ENCODE peak calls at places on chromosomes 13 and 19, in seven cellular contexts. M, K, R, Y, O, F and C are unnamed samples.

GRCh38 chr13:22012676-22013075 is 341.8 kb downstream of the FGF9 start:
- DNase-seq in M (no peak), K (no peak), R (no peak), Y (no peak), O (no peak), F (no peak), C (no peak)

GRCh38 chr19:50562996-50563395 is 5.2 kb downstream of the LRRC4B start:
- DNase-seq in M (no peak), K (no peak), R (no peak), Y (no peak), O (no peak), F (no peak), C (no peak)

GRCh38 chr13:99055286-99056073 is 77.6 kb upstream of the DOCK9 start:
- DNase-seq in M (no peak), K (peak; percentile 37), R (no peak), Y (no peak), O (no peak), F (peak; percentile 41), C (no peak)

GRCh38 chr13:46586766-46587509 is 34.0 kb downstream of the LRCH1 start:
- DNase-seq in M (no peak), K (no peak), R (no peak), Y (no peak), O (no peak), F (no peak), C (no peak)

GRCh38 chr13:44040754-44041100 is 161.0 kb downstream of the LACC1 start:
- DNase-seq in M (no peak), K (no peak), R (no peak), Y (peak; percentile 26), O (no peak), F (no peak), C (no peak)

GRCh38 chr13:37886879-37887278 is 17.3 kb upstream of the TRPC4 start:
- DNase-seq in M (no peak), K (no peak), R (no peak), Y (no peak), O (no peak), F (no peak), C (no peak)

GRCh38 chr19:12792853-12793289 is 1.6 kb downstream of the JUNB start:
- DNase-seq in M (no peak), K (no peak), R (no peak), Y (no peak), O (peak; percentile 47), F (no peak), C (peak; percentile 57)

GRCh38 chr13:94412870-94413269 is 66.6 kb downstream of the DCT start:
- DNase-seq in M (no peak), K (no peak), R (no peak), Y (no peak), O (no peak), F (no peak), C (no peak)

GRCh38 chr19:17522988-17523872 is 11.8 kb downstream of the PGLS start:
- DNase-seq in M (no peak), K (no peak), R (no peak), Y (no peak), O (no peak), F (peak; percentile 97), C (peak; percentile 58)

GRCh38 chr13:78326608-78327007 is 276.7 kb downstream of the POU4F1 start:
- DNase-seq in M (no peak), K (no peak), R (no peak), Y (peak; percentile 23), O (no peak), F (no peak), C (no peak)

GRCh38 chr13:107361666-107362065 is 793.7 kb upstream of the ARGLU1 start:
- DNase-seq in M (no peak), K (no peak), R (no peak), Y (peak; percentile 50), O (no peak), F (no peak), C (no peak)

GRCh38 chr13:111437856-111438547 is 117.6 kb downstream of the TEX29 start:
- DNase-seq in M (no peak), K (no peak), R (no peak), Y (no peak), O (no peak), F (no peak), C (no peak)

GRCh38 chr13:113044431-113045114 is 61.0 kb upstream of the F7 start:
- DNase-seq in M (no peak), K (no peak), R (no peak), Y (no peak), O (no peak), F (no peak), C (no peak)

GRCh38 chr19:4038661-4039096 is 28.0 kb downstream of the ZBTB7A start:
- DNase-seq in M (no peak), K (no peak), R (no peak), Y (no peak), O (no peak), F (no peak), C (peak; percentile 53)

GRCh38 chr19:51971624-51972023 is 15.0 kb downstream of the ZNF350 start:
- DNase-seq in M (no peak), K (no peak), R (no peak), Y (peak; percentile 24), O (no peak), F (peak; percentile 50), C (peak; percentile 14)

GRCh38 chr13:84352946-84353345 is 470.7 kb upstream of the SLITRK1 start:
- DNase-seq in M (no peak), K (no peak), R (no peak), Y (no peak), O (no peak), F (no peak), C (no peak)

GRCh38 chr13:65585346-65585745 is 1644.8 kb downstream of the PCDH9 start:
- DNase-seq in M (no peak), K (peak; percentile 42), R (no peak), Y (no peak), O (no peak), F (no peak), C (no peak)

GRCh38 chr19:21117041-21117907 is 24.6 kb upstream of the ZNF431 start:
- DNase-seq in M (no peak), K (no peak), R (peak; percentile 27), Y (no peak), O (no peak), F (no peak), C (no peak)

GRCh38 chr13:46861959-46862358 is 34.9 kb downstream of the HTR2A start:
- DNase-seq in M (no peak), K (no peak), R (no peak), Y (no peak), O (no peak), F (no peak), C (no peak)

GRCh38 chr19:8511573-8512101 is 2.3 kb downstream of the ZNF414 start:
- DNase-seq in M (no peak), K (no peak), R (no peak), Y (no peak), O (no peak), F (no peak), C (peak; percentile 40)

GRCh38 chr19:10565567-10566407 is at the start of gene KRI1:
- DNase-seq in M (peak; percentile 99), K (peak; percentile 97), R (peak; percentile 96), Y (peak; percentile 98), O (peak; percentile 98), F (peak; percentile 100), C (peak; percentile 99)

GRCh38 chr19:10566408-10566657 is 523 bp upstream of the KRI1 start:
- DNase-seq in M (no peak), K (no peak), R (no peak), Y (no peak), O (no peak), F (no peak), C (no peak)

GRCh38 chr19:10566658-10567410 is 1.0 kb upstream of the KRI1 start:
- DNase-seq in M (no peak), K (no peak), R (no peak), Y (no peak), O (no peak), F (peak; percentile 59), C (peak; percentile 52)

GRCh38 chr19:10562609-10563008 is 3.2 kb downstream of the KRI1 start:
- DNase-seq in M (no peak), K (no peak), R (no peak), Y (no peak), O (no peak), F (no peak), C (no peak)

GRCh38 chr19:10565028-10565566 is 713 bp downstream of the KRI1 start:
- DNase-seq in M (no peak), K (peak; percentile 53), R (peak; percentile 24), Y (peak; percentile 32), O (peak; percentile 37), F (peak; percentile 79), C (peak; percentile 51)
- TF ChIP-seq CTCF in M (no peak), K (peak; percentile 14), R (peak; percentile 57), Y (peak; percentile 24), O (no peak), F (peak; percentile 71), C (no peak)

GRCh38 chr13:102571075-102571474 is 25.7 kb upstream of the TPP2 start:
- DNase-seq in M (no peak), K (peak; percentile 46), R (no peak), Y (no peak), O (no peak), F (no peak), C (no peak)
- TF ChIP-seq CTCF in M (peak; percentile 41), K (peak; percentile 47), R (peak; percentile 18), Y (no peak), O (no peak), F (peak; percentile 20), C (no peak)

DNA sequence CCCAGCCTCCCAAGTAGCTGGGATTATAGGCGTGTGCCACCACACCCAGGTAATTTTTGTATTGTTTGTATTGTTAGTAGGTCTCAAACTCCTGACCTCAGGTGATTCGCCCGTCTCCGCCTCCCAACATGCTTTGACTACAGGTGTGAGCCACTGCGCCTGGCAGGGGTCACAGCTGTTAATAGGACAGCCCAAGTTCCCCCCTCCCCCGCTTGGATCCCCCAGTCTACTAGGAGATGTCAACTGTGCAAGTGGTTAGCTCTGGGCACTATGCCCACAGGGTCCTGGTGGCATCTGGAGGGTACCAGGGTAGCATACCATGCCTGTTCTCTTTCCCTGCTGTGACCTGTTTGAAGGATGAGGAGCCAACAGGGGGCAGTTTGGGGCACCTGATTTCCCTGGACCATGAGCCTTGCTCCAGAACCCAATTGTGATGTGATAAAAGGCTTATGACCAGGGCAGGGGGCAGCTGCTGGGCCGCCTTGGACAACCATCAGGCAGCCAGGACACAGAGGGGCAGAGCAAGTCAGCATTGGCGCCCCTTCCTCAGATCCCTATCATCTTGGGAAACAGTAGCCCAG is at the start of gene TSPAN16:
- DNase-seq in M (no peak), K (no peak), R (no peak), Y (no peak), O (no peak), F (no peak), C (peak; percentile 46)
- TF ChIP-seq CTCF in M (no peak), K (peak; percentile 34), R (peak; percentile 9), Y (peak; percentile 9), O (no peak), F (no peak), C (no peak)

DNA sequence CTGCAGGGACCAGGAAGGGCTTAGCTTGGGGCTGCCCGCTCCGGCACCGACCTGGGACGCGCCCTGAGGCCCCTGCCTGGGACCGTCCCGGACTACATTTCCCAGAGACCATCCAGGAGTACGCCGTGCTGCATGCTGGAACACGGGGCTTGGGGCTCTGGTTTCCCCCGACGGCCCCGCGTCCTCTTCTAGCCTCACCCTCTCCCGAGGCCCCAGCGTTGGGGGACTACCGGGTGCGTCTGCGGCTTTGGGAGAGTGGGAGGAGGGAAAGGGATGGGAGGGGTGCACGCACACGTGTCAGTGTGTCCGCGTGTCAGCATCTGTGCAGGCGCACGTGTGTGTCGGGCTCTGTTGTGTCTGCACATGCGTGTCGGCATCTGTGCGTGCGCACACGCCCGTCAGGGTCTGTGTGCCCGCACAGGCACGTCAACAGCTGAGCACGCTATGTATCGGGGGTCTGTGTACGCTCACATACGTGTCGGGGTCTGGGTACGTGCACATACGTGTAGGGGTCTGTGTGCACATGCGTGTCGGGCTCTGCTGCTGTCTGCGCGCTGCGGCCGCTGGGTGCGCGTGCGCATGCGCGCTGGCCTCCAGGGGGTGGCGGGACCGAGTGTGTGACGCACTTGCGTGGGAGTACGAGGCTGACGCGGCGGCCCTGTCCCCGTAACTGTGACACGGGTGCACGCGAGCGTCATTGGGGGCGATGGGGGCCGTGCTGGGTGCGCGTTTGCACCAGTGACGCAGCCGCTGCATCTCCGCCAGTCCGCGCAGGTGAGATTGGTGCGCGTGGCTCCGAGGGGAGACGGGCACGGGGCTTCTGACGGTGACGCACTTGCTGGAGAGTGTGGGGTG is at the start of gene ZNF331:
- DNase-seq in M (peak; percentile 58), K (peak; percentile 77), R (peak; percentile 68), Y (peak; percentile 85), O (peak; percentile 77), F (peak; percentile 83), C (peak; percentile 85)
- TF ChIP-seq CTCF in M (peak; percentile 51), K (peak; percentile 29), R (peak; percentile 39), Y (peak; percentile 27), O (peak; percentile 24), F (peak; percentile 55), C (no peak)